ENCODE peak calls at places on chromosomes 11 and 22, in four cellular contexts. M, E, K and D are unnamed samples.

GRCh38 chr11:71934213-71934612 is 5.4 kb downstream of the RNF121 start:
- DNase-seq in M (no peak), E (no peak), K (no peak), D (no peak)

GRCh38 chr11:61153593-61154090 is 7.6 kb downstream of the VPS37C start:
- DNase-seq in M (no peak), E (no peak), K (no peak), D (no peak)

GRCh38 chr11:75380245-75380644 is 19.1 kb upstream of the RPS3 start:
- DNase-seq in M (no peak), E (no peak), K (no peak), D (no peak)

GRCh38 chr22:29734429-29734828 is 14.6 kb downstream of the CABP7 start:
- DNase-seq in M (no peak), E (no peak), K (no peak), D (no peak)

GRCh38 chr22:30705710-30706651 is 11.3 kb downstream of the OSBP2 start:
- DNase-seq in M (peak), E (no peak), K (no peak), D (peak)

GRCh38 chr22:33188316-33188715 is 130.1 kb upstream of the SYN3 start:
- DNase-seq in M (no peak), E (no peak), K (no peak), D (no peak)

GRCh38 chr11:68843052-68843561 is 1.4 kb upstream of the CPT1A start:
- DNase-seq in M (no peak), E (no peak), K (no peak), D (peak)

GRCh38 chr11:17273668-17274321 is 2.7 kb upstream of the NUCB2 start:
- DNase-seq in M (no peak), E (no peak), K (no peak), D (no peak)

GRCh38 chr22:38467904-38468760 is at the start of gene KDELR3:
- DNase-seq in M (no peak), E (peak), K (peak), D (peak)

DNA sequence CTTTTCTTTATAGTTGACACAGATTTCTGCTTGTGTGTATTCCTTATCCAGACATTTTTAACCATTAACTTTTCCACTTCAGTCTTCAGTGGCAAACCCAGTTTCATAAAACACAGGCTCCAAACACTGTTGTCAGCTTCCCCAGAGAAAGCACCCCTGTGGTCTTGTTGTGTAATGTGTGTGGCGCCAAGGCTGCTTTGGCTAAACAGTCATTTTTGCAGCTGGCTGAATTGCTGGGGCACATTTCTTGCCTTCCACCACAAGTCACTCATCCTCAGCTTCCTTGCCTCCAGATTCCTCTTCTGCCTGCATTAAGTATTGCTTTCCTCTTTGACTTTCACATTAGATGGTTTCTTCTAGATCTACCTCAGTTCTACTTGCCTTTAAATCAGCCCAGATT is 40.5 kb downstream of the ARHGAP1 start:
- DNase-seq in M (no peak), E (no peak), K (no peak), D (peak)
- TF ChIP-seq MAZ in M (no peak), E (no peak), K (no peak), D (no peak)

DNA sequence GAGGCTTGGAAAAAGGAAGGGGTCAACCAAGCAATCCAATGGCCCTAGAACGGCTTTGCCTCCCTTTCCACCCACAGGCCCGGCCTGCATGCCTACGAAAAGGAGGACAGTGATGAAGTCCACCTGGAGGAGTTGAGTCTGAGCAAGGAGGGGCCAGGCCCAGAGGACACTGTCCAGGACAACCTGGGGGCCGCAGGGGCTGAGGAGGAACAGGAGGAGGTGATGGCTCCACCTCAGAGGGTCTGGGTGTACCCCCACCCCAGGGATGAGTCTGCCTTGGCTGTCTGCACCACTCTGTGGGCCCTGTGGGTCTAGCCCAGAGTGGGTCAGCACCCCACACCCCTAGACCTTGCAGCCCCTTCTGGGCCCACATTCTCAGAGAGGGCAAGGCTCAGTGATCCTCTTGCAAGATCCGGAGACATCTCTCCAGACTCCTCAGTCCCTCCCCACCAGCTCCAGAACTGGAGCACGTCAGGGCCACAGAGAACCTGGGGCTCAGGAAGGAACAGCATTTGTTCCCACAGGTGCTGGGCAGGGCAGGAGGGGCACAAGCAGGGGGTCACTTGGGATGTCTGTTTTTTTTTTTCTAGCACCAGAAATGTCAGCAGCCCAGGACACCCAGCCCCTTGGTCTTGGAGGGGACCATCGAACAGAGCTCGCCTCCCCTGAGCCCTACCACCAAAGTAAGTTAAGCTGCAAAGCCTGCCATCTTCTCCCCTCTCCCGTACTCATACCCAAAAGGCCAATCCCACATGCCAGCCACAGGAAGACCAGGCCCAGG is 8.2 kb downstream of the PRR33 start:
- DNase-seq in M (no peak), E (no peak), K (no peak), D (no peak)
- TF ChIP-seq MAZ in M (no peak), E (no peak), K (no peak), D (no peak)

GRCh38 chr11:125593113-125593761 is 585 bp downstream of the STT3A start:
- DNase-seq in M (peak), E (peak), K (peak), D (peak)
- TF ChIP-seq MAZ in M (no peak), E (no peak), K (no peak), D (no peak)

GRCh38 chr11:65114538-65115171 is 2.8 kb downstream of the ZNHIT2 start:
- DNase-seq in M (no peak), E (no peak), K (no peak), D (no peak)

GRCh38 chr11:65117206-65118096 is at the start of gene ZNHIT2:
- DNase-seq in M (peak), E (peak), K (peak), D (peak)

GRCh38 chr11:65115361-65116082 is 2.0 kb downstream of the ZNHIT2 start:
- DNase-seq in M (no peak), E (no peak), K (no peak), D (no peak)

GRCh38 chr11:65118097-65118837 is 766 bp upstream of the ZNHIT2 start:
- DNase-seq in M (no peak), E (peak), K (no peak), D (no peak)

GRCh38 chr11:65116370-65117205 is 913 bp downstream of the ZNHIT2 start:
- DNase-seq in M (no peak), E (peak), K (no peak), D (peak)
- TF ChIP-seq MAZ in M (no peak), E (no peak), K (no peak), D (peak)

GRCh38 chr22:28043269-28043668 is 124.2 kb upstream of the PITPNB start:
- DNase-seq in M (no peak), E (no peak), K (no peak), D (no peak)
- TF ChIP-seq MAZ in M (no peak), E (no peak), K (no peak), D (no peak)

GRCh38 chr11:128552783-128553661 is 34.3 kb downstream of the ETS1 start:
- DNase-seq in M (no peak), E (no peak), K (no peak), D (peak)
- TF ChIP-seq MAZ in M (no peak), E (no peak), K (no peak), D (peak)

DNA sequence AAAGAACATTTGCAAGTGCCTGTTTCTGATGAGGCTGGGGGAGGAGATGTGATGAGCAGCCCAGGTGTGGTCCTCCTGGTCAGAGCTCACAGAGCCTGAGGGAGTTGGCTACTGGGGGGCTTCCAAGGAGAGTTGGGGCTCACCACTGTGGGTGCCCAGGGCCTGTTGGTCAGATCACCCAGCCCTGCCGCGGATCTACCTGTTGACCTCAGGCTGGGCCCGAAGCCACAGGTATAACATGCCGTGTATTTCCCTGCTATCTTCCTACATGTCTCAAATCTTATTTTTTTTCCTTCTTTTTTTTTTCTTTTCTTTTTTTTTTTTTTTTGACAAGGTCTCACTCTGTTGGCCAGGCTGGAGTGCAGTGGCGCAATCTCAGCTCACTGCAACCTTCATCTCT is 199.7 kb upstream of the TBCEL start:
- DNase-seq in M (no peak), E (no peak), K (no peak), D (no peak)
- TF ChIP-seq MAZ in M (no peak), E (no peak), K (no peak), D (no peak)

DNA sequence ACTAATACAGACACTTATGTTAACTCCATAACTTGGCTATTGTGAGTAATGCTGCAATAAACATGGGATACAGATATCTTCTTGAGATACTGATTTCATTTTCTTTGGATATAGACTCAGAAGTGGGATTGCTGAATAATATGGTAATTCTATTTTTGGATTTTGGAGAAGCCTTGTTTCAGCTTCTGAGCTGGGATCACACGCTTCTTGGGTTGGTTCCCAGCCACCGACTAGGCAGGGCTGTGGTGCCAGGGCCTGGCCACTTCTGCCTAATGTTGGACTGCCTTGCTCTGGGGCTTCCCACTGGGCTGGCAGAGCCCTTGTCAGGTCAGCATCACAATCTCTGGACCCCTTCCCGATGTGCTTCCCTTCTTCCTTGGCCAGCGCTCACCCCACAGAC is 14.0 kb upstream of the MCHR1 start:
- DNase-seq in M (no peak), E (no peak), K (no peak), D (peak)
- TF ChIP-seq MAZ in M (no peak), E (no peak), K (no peak), D (no peak)

GRCh38 chr22:22912135-22912408 is 24.5 kb downstream of the IGLL5 start:
- DNase-seq in M (no peak), E (no peak), K (no peak), D (no peak)
- TF ChIP-seq MAZ in M (no peak), E (no peak), K (no peak), D (no peak)

DNA sequence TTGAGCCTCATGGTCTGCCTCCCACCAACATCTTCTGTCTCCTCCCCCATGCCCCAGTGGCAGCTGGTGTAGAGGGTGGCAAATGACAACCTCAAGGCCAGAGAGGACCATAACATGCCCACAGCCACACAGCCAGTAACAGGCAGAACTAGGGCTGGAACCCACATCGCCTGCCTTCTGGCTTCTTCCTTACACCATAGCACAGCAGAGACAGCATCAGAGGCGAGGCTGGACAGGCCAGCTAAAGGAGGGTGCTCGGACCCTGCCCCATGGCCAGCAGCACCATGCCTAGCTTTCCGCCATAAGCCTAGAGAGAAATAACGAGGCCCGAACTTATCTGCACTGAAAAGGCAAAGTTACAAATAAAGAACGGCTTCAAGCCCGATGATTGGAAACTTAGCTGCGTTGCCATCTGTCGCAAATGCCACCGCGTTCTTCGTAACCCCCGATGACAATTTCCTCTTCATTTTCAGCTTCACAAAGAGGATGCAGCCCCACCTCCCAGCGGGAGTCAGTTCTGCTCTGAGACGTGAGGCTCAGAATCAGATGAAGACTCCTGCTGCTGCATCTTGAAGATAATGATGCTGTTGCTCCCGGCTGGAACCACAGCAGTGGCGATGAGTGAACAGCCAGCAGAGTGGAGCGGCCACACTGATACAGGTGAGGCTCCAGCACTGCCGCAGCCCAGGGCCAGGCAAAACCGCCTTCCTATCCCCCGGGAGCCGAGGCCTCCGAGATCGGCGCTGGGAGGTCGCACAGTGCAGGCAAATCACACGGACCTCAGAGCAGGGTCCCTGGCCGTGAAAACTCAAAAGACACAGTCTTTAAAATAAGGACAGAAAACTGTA is 73.8 kb upstream of the RTL6 start:
- DNase-seq in M (no peak), E (no peak), K (no peak), D (no peak)
- TF ChIP-seq MAZ in M (no peak), E (no peak), K (no peak), D (no peak)